ENCODE peak calls at places on chromosomes 1 and 21, in eight cellular contexts. Y, Q, Z, U, L, E, F and J are unnamed samples.

GRCh38 chr1:160741597-160742348 is 2.7 kb downstream of the SLAMF7 start:
- DNase-seq in Q (no peak), E (no peak), L (no peak), Z (no peak), U (no peak), F (no peak), Y (no peak), J (no peak)

GRCh38 chr21:45385549-45386050 is 19.4 kb upstream of the COL18A1 start:
- DNase-seq in Q (no peak), L (no peak), Y (peak), U (no peak), F (no peak), E (no peak), Z (no peak), J (no peak)

GRCh38 chr1:18673976-18674375 is 43.3 kb downstream of the PAX7 start:
- DNase-seq in Y (no peak), F (no peak), Q (no peak), Z (no peak), L (no peak), U (no peak), E (no peak), J (no peak)

GRCh38 chr1:19469004-19469403 is 16.3 kb downstream of the CAPZB start:
- DNase-seq in Y (no peak), F (no peak), E (no peak), Q (no peak), Z (no peak), U (no peak), L (no peak), J (no peak)

GRCh38 chr21:38165466-38166213 is 91.2 kb upstream of the KCNJ15 start:
- DNase-seq in Y (no peak), Z (no peak), E (no peak), U (no peak), L (peak), F (no peak), Q (no peak), J (no peak)

GRCh38 chr1:212368073-212368484 is 46.6 kb downstream of the PACC1 start:
- DNase-seq in E (peak), Y (no peak), L (peak), Z (peak), Q (no peak), F (no peak), U (no peak), J (peak)

GRCh38 chr1:2132222-2133038 is 62.1 kb downstream of the FAAP20 start:
- DNase-seq in F (no peak), Y (peak), Z (no peak), E (peak), L (peak), Q (no peak), U (no peak), J (peak)

GRCh38 chr1:207925210-207925609 is 14.3 kb upstream of the CD34 start:
- DNase-seq in L (peak), E (no peak), F (no peak), Q (no peak), U (no peak), Y (peak), Z (no peak), J (no peak)

GRCh38 chr1:150121236-150121862 is 28.4 kb upstream of the PLEKHO1 start:
- DNase-seq in Z (no peak), U (no peak), E (no peak), Y (no peak), F (no peak), Q (no peak), L (no peak), J (no peak)

GRCh38 chr1:7375329-7375728 is 395.8 kb upstream of the VAMP3 start:
- DNase-seq in U (no peak), E (no peak), Q (peak), L (no peak), Z (no peak), Y (no peak), F (no peak), J (no peak)

GRCh38 chr1:209412036-209412435 is 171.5 kb upstream of the CAMK1G start:
- DNase-seq in U (no peak), Q (no peak), Z (no peak), F (no peak), L (no peak), E (no peak), Y (no peak), J (no peak)

GRCh38 chr1:54864460-54865208 is 22.4 kb downstream of the DHCR24 start:
- DNase-seq in U (no peak), L (no peak), F (no peak), Y (no peak), E (no peak), Z (no peak), Q (peak), J (no peak)

GRCh38 chr1:67336157-67336556 is 28.5 kb downstream of the IL12RB2 start:
- DNase-seq in L (no peak), Z (no peak), Q (no peak), U (no peak), Y (no peak), E (no peak), F (no peak), J (no peak)

GRCh38 chr1:80047791-80048190 is 1041.3 kb upstream of the ADGRL4 start:
- DNase-seq in L (peak), Y (no peak), E (no peak), Z (no peak), U (no peak), Q (no peak), F (no peak), J (peak)

GRCh38 chr1:41847733-41848132 is 71.0 kb downstream of the HIVEP3 start:
- DNase-seq in E (no peak), U (no peak), F (no peak), Q (no peak), Z (no peak), Y (no peak), L (no peak), J (no peak)

GRCh38 chr1:238582816-238583215 is 692.1 kb upstream of the ZP4 start:
- DNase-seq in F (no peak), U (no peak), E (no peak), Z (no peak), Y (no peak), L (no peak), Q (no peak), J (no peak)

GRCh38 chr1:110554871-110555801 is 36.2 kb upstream of the KCNA10 start:
- DNase-seq in L (no peak), F (peak), Q (peak), E (peak), U (peak), Y (peak), Z (peak), J (no peak)

GRCh38 chr1:206469933-206470691 is at the start of gene IKBKE:
- DNase-seq in Q (no peak), L (peak), F (no peak), Z (peak), Y (peak), E (peak), U (peak), J (peak)

GRCh38 chr1:227901239-227901905 is 46.4 kb downstream of the WNT9A start:
- DNase-seq in Y (peak), Z (no peak), Q (no peak), L (no peak), F (no peak), E (no peak), U (no peak), J (no peak)

GRCh38 chr1:165369255-165369848 is 12.8 kb upstream of the LMX1A start:
- DNase-seq in Z (peak), U (no peak), L (no peak), E (peak), Y (no peak), Q (peak), F (peak), J (peak)

GRCh38 chr1:73674945-73675561 is 522.9 kb downstream of the LRRIQ3 start:
- DNase-seq in L (peak), E (no peak), Q (no peak), Y (no peak), U (no peak), F (no peak), Z (no peak), J (peak)

GRCh38 chr21:44024895-44025353 is 12.8 kb downstream of the TRAPPC10 start:
- DNase-seq in Y (peak), Z (no peak), Q (no peak), E (no peak), F (no peak), U (no peak), L (peak), J (peak)

GRCh38 chr1:21914468-21914867 is 22.6 kb downstream of the HSPG2 start:
- DNase-seq in Q (no peak), E (no peak), U (no peak), Y (no peak), L (no peak), Z (no peak), F (no peak), J (no peak)

GRCh38 chr1:26482921-26483320 is 10.7 kb downstream of the HMGN2 start:
- DNase-seq in U (no peak), Y (no peak), L (peak), E (no peak), F (no peak), Z (no peak), Q (no peak), J (no peak)

GRCh38 chr1:50424940-50425375 is 1.7 kb upstream of the DMRTA2 start:
- DNase-seq in Z (no peak), F (no peak), Y (no peak), L (no peak), U (no peak), Q (no peak), E (no peak), J (no peak)

GRCh38 chr1:60924964-60925798 is 157.2 kb upstream of the NFIA start:
- DNase-seq in Y (no peak), U (no peak), F (no peak), L (no peak), E (no peak), Z (no peak), Q (no peak), J (no peak)

GRCh38 chr1:96926176-96926575 is 204.6 kb downstream of the PTBP2 start:
- DNase-seq in E (no peak), L (no peak), Q (no peak), U (no peak), F (no peak), Z (no peak), Y (no peak), J (peak)

GRCh38 chr1:246483204-246483933 is 23.7 kb downstream of the SMYD3 start:
- DNase-seq in Q (no peak), Y (no peak), Z (no peak), L (peak), E (no peak), F (no peak), U (no peak), J (no peak)

GRCh38 chr1:203765029-203765837 is at the start of gene LAX1:
- DNase-seq in L (no peak), E (peak), U (peak), Y (no peak), F (no peak), Z (peak), Q (no peak), J (no peak)

GRCh38 chr1:167061073-167061464 is 29.1 kb downstream of the GPA33 start:
- DNase-seq in Q (no peak), Y (no peak), F (no peak), U (no peak), L (no peak), Z (no peak), E (no peak), J (no peak)

GRCh38 chr1:19113362-19114092 is 96.5 kb downstream of the UBR4 start:
- DNase-seq in L (peak), E (peak), Z (no peak), Q (no peak), Y (no peak), F (peak), U (no peak), J (peak)

GRCh38 chr1:198199105-198199504 is 42.3 kb downstream of the NEK7 start:
- DNase-seq in U (no peak), E (no peak), Q (no peak), Z (no peak), L (no peak), Y (no peak), F (no peak), J (no peak)

GRCh38 chr1:226186124-226187018 is at the start of gene ACBD3:
- DNase-seq in Y (peak), U (peak), Z (peak), L (peak), E (peak), F (peak), Q (peak), J (peak)

GRCh38 chr1:32539584-32540571 is 651 bp downstream of the ZBTB8A start:
- DNase-seq in L (peak), Q (peak), Z (no peak), Y (no peak), E (no peak), U (no peak), F (peak), J (peak)

GRCh38 chr1:74426208-74426932 is 86.0 kb downstream of the LRRC53 start:
- DNase-seq in E (no peak), U (no peak), L (peak), Q (no peak), F (no peak), Y (no peak), Z (no peak), J (no peak)

GRCh38 chr1:24540051-24540905 is 15.6 kb upstream of the NCMAP start:
- DNase-seq in Z (no peak), L (no peak), U (no peak), Y (no peak), E (no peak), F (no peak), Q (no peak), J (no peak)

GRCh38 chr21:45506836-45507522 is 35.3 kb downstream of the SLC19A1 start:
- DNase-seq in F (no peak), U (no peak), Q (peak), E (no peak), Z (no peak), L (no peak), Y (peak), J (no peak)

GRCh38 chr21:34669149-34669879 is 520 bp downstream of the CLIC6 start:
- DNase-seq in L (no peak), Z (no peak), E (no peak), U (no peak), Q (no peak), F (peak), Y (no peak), J (no peak)